ENCODE peak calls at places on chromosomes 1 and 21, in ten cellular contexts. One of them, this sample, is unnamed.

GRCh38 chr1:240258910-240259309 is 167.2 kb downstream of the FMN2 start:
- DNase-seq in upper lobe of right lung: no peak
- DNase-seq in HFF-Myc: peak; percentile 66
- DNase-seq in cardiac muscle cell: no peak
- DNase-seq in neural crest cell: no peak
- DNase-seq in B cell: no peak
- DNase-seq in cardiac fibroblast: peak; percentile 39
- DNase-seq in tibial artery: no peak
- DNase-seq in A549: no peak
- DNase-seq in MM.1S: no peak
- DNase-seq in this sample: no peak

GRCh38 chr1:241569848-241570247 is 37.7 kb downstream of the KMO start:
- DNase-seq in upper lobe of right lung: no peak
- DNase-seq in HFF-Myc: no peak
- DNase-seq in cardiac muscle cell: no peak
- DNase-seq in neural crest cell: no peak
- DNase-seq in B cell: no peak
- DNase-seq in cardiac fibroblast: no peak
- DNase-seq in tibial artery: no peak
- DNase-seq in A549: no peak
- DNase-seq in MM.1S: no peak
- DNase-seq in this sample: no peak

GRCh38 chr1:36083635-36084501 is at the start of gene TEKT2:
- DNase-seq in upper lobe of right lung: peak; percentile 73
- DNase-seq in HFF-Myc: no peak
- DNase-seq in cardiac muscle cell: peak; percentile 82
- DNase-seq in neural crest cell: peak; percentile 68
- DNase-seq in B cell: no peak
- DNase-seq in cardiac fibroblast: peak; percentile 53
- DNase-seq in tibial artery: no peak
- DNase-seq in A549: no peak
- DNase-seq in MM.1S: no peak
- DNase-seq in this sample: peak; percentile 70

GRCh38 chr1:72140222-72140621 is 142.1 kb downstream of the NEGR1 start:
- DNase-seq in upper lobe of right lung: no peak
- DNase-seq in HFF-Myc: no peak
- DNase-seq in cardiac muscle cell: no peak
- DNase-seq in neural crest cell: no peak
- DNase-seq in B cell: no peak
- DNase-seq in cardiac fibroblast: no peak
- DNase-seq in tibial artery: no peak
- DNase-seq in A549: no peak
- DNase-seq in MM.1S: no peak
- DNase-seq in this sample: no peak

GRCh38 chr1:96944743-96945142 is 223.2 kb downstream of the PTBP2 start:
- DNase-seq in upper lobe of right lung: no peak
- DNase-seq in HFF-Myc: no peak
- DNase-seq in cardiac muscle cell: no peak
- DNase-seq in neural crest cell: no peak
- DNase-seq in B cell: no peak
- DNase-seq in cardiac fibroblast: no peak
- DNase-seq in tibial artery: no peak
- DNase-seq in A549: no peak
- DNase-seq in MM.1S: no peak
- DNase-seq in this sample: no peak

GRCh38 chr1:227782226-227782625 is 33.2 kb upstream of the PRSS38 start:
- DNase-seq in upper lobe of right lung: no peak
- DNase-seq in HFF-Myc: no peak
- DNase-seq in cardiac muscle cell: no peak
- DNase-seq in neural crest cell: no peak
- DNase-seq in B cell: peak; percentile 9
- DNase-seq in cardiac fibroblast: no peak
- DNase-seq in tibial artery: no peak
- DNase-seq in A549: no peak
- DNase-seq in MM.1S: no peak
- DNase-seq in this sample: no peak

GRCh38 chr1:81812712-81813111 is 12.0 kb downstream of the ADGRL2 start:
- DNase-seq in upper lobe of right lung: no peak
- DNase-seq in HFF-Myc: no peak
- DNase-seq in cardiac muscle cell: peak; percentile 13
- DNase-seq in neural crest cell: no peak
- DNase-seq in B cell: no peak
- DNase-seq in cardiac fibroblast: peak; percentile 46
- DNase-seq in tibial artery: no peak
- DNase-seq in A549: peak; percentile 34
- DNase-seq in MM.1S: no peak
- DNase-seq in this sample: no peak

GRCh38 chr1:60984066-60984799 is 98.1 kb upstream of the NFIA start:
- DNase-seq in upper lobe of right lung: no peak
- DNase-seq in HFF-Myc: no peak
- DNase-seq in cardiac muscle cell: no peak
- DNase-seq in neural crest cell: no peak
- DNase-seq in B cell: no peak
- DNase-seq in cardiac fibroblast: peak; percentile 83
- DNase-seq in tibial artery: peak; percentile 81
- DNase-seq in A549: no peak
- DNase-seq in MM.1S: no peak
- DNase-seq in this sample: no peak

GRCh38 chr1:119915517-119915916 is 19.2 kb upstream of the ADAM30 start:
- DNase-seq in upper lobe of right lung: no peak
- DNase-seq in HFF-Myc: no peak
- DNase-seq in cardiac muscle cell: no peak
- DNase-seq in neural crest cell: no peak
- DNase-seq in B cell: no peak
- DNase-seq in cardiac fibroblast: no peak
- DNase-seq in tibial artery: no peak
- DNase-seq in A549: no peak
- DNase-seq in MM.1S: no peak
- DNase-seq in this sample: no peak

GRCh38 chr1:236421850-236422516 is 27.9 kb downstream of the EDARADD start:
- DNase-seq in upper lobe of right lung: no peak
- DNase-seq in HFF-Myc: no peak
- DNase-seq in cardiac muscle cell: no peak
- DNase-seq in neural crest cell: no peak
- DNase-seq in B cell: no peak
- DNase-seq in cardiac fibroblast: no peak
- DNase-seq in tibial artery: no peak
- DNase-seq in A549: no peak
- DNase-seq in MM.1S: no peak
- DNase-seq in this sample: no peak

GRCh38 chr1:205576805-205577761 is 54.7 kb downstream of the ELK4 start:
- DNase-seq in upper lobe of right lung: peak; percentile 45
- DNase-seq in HFF-Myc: no peak
- DNase-seq in cardiac muscle cell: no peak
- DNase-seq in neural crest cell: no peak
- DNase-seq in B cell: peak; percentile 18
- DNase-seq in cardiac fibroblast: no peak
- DNase-seq in tibial artery: no peak
- DNase-seq in A549: peak; percentile 15
- DNase-seq in MM.1S: no peak
- DNase-seq in this sample: no peak

GRCh38 chr1:236141447-236142357 is 637 bp upstream of the GPR137B start:
- DNase-seq in upper lobe of right lung: no peak
- DNase-seq in HFF-Myc: no peak
- DNase-seq in cardiac muscle cell: peak; percentile 52
- DNase-seq in neural crest cell: peak; percentile 43
- DNase-seq in B cell: no peak
- DNase-seq in cardiac fibroblast: peak; percentile 53
- DNase-seq in tibial artery: no peak
- DNase-seq in A549: peak; percentile 43
- DNase-seq in MM.1S: no peak
- DNase-seq in this sample: peak; percentile 37

GRCh38 chr1:66712819-66713218 is 39.4 kb upstream of the DYNLT5 start:
- DNase-seq in upper lobe of right lung: no peak
- DNase-seq in HFF-Myc: no peak
- DNase-seq in cardiac muscle cell: no peak
- DNase-seq in neural crest cell: no peak
- DNase-seq in B cell: no peak
- DNase-seq in cardiac fibroblast: no peak
- DNase-seq in tibial artery: no peak
- DNase-seq in A549: no peak
- DNase-seq in MM.1S: no peak
- DNase-seq in this sample: no peak

GRCh38 chr1:66711420-66711819 is 40.8 kb upstream of the DYNLT5 start:
- DNase-seq in upper lobe of right lung: no peak
- DNase-seq in HFF-Myc: peak; percentile 5
- DNase-seq in cardiac muscle cell: no peak
- DNase-seq in neural crest cell: no peak
- DNase-seq in B cell: no peak
- DNase-seq in cardiac fibroblast: peak; percentile 35
- DNase-seq in tibial artery: no peak
- DNase-seq in A549: peak; percentile 3
- DNase-seq in MM.1S: no peak
- DNase-seq in this sample: no peak
- TF ChIP-seq CTCF in upper lobe of right lung: no peak
- TF ChIP-seq CTCF in HFF-Myc: peak; percentile 19
- TF ChIP-seq CTCF in cardiac muscle cell: peak; percentile 32
- TF ChIP-seq CTCF in neural crest cell: no peak
- TF ChIP-seq CTCF in B cell: no peak
- TF ChIP-seq CTCF in cardiac fibroblast: peak; percentile 34
- TF ChIP-seq CTCF in tibial artery: peak; percentile 31
- TF ChIP-seq CTCF in A549: peak; percentile 7
- TF ChIP-seq CTCF in MM.1S: peak; percentile 14
- TF ChIP-seq CTCF in this sample: no peak

DNA sequence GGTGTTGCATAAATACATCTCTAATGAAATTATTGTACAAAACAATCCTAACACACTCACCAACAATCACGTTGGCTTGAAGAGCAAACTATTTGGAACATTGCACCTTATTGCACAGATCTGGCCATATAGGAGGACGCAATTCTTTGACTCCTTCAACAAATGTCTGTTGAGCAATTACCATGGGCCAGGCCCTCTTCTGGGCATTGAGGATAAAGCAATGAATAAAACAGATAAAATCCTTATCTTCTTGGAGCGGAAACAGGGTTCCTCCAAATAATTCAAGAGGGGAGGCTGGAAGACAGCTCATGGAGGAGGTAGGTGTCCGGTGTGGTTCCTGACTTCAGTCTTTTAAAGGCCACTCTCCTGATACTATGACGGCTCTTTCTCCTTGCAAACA is 43.3 kb downstream of the PAX7 start:
- DNase-seq in upper lobe of right lung: no peak
- DNase-seq in HFF-Myc: no peak
- DNase-seq in cardiac muscle cell: no peak
- DNase-seq in neural crest cell: no peak
- DNase-seq in B cell: no peak
- DNase-seq in cardiac fibroblast: no peak
- DNase-seq in tibial artery: no peak
- DNase-seq in A549: peak; percentile 33
- DNase-seq in MM.1S: no peak
- DNase-seq in this sample: no peak
- TF ChIP-seq CTCF in upper lobe of right lung: no peak
- TF ChIP-seq CTCF in HFF-Myc: no peak
- TF ChIP-seq CTCF in cardiac muscle cell: no peak
- TF ChIP-seq CTCF in neural crest cell: peak; percentile 33
- TF ChIP-seq CTCF in B cell: no peak
- TF ChIP-seq CTCF in cardiac fibroblast: no peak
- TF ChIP-seq CTCF in tibial artery: no peak
- TF ChIP-seq CTCF in A549: peak; percentile 35
- TF ChIP-seq CTCF in MM.1S: no peak
- TF ChIP-seq CTCF in this sample: no peak

GRCh38 chr21:45257673-45258341 is 29.9 kb downstream of the POFUT2 start:
- DNase-seq in upper lobe of right lung: no peak
- DNase-seq in HFF-Myc: no peak
- DNase-seq in cardiac muscle cell: no peak
- DNase-seq in neural crest cell: no peak
- DNase-seq in B cell: no peak
- DNase-seq in cardiac fibroblast: no peak
- DNase-seq in tibial artery: peak; percentile 12
- DNase-seq in A549: no peak
- DNase-seq in MM.1S: no peak
- DNase-seq in this sample: peak; percentile 28
- TF ChIP-seq CTCF in upper lobe of right lung: no peak
- TF ChIP-seq CTCF in HFF-Myc: no peak
- TF ChIP-seq CTCF in cardiac muscle cell: no peak
- TF ChIP-seq CTCF in neural crest cell: no peak
- TF ChIP-seq CTCF in B cell: no peak
- TF ChIP-seq CTCF in cardiac fibroblast: no peak
- TF ChIP-seq CTCF in tibial artery: no peak
- TF ChIP-seq CTCF in A549: no peak
- TF ChIP-seq CTCF in MM.1S: no peak
- TF ChIP-seq CTCF in this sample: no peak

GRCh38 chr1:160834945-160835565 is 27.6 kb downstream of the CD244 start:
- DNase-seq in upper lobe of right lung: no peak
- DNase-seq in HFF-Myc: no peak
- DNase-seq in cardiac muscle cell: peak; percentile 79
- DNase-seq in neural crest cell: peak; percentile 42
- DNase-seq in B cell: no peak
- DNase-seq in cardiac fibroblast: peak; percentile 54
- DNase-seq in tibial artery: no peak
- DNase-seq in A549: peak; percentile 68
- DNase-seq in MM.1S: peak; percentile 59
- DNase-seq in this sample: peak; percentile 36
- TF ChIP-seq CTCF in upper lobe of right lung: peak; percentile 68
- TF ChIP-seq CTCF in HFF-Myc: peak; percentile 47
- TF ChIP-seq CTCF in cardiac muscle cell: peak; percentile 60
- TF ChIP-seq CTCF in neural crest cell: peak; percentile 76
- TF ChIP-seq CTCF in B cell: peak; percentile 52
- TF ChIP-seq CTCF in cardiac fibroblast: peak; percentile 25
- TF ChIP-seq CTCF in tibial artery: peak; percentile 34
- TF ChIP-seq CTCF in A549: peak; percentile 92
- TF ChIP-seq CTCF in MM.1S: peak; percentile 85
- TF ChIP-seq CTCF in this sample: peak; percentile 52

GRCh38 chr1:24535021-24535424 is 20.9 kb upstream of the NCMAP start:
- DNase-seq in upper lobe of right lung: no peak
- DNase-seq in HFF-Myc: no peak
- DNase-seq in cardiac muscle cell: no peak
- DNase-seq in neural crest cell: no peak
- DNase-seq in B cell: peak; percentile 81
- DNase-seq in cardiac fibroblast: no peak
- DNase-seq in tibial artery: no peak
- DNase-seq in A549: no peak
- DNase-seq in MM.1S: peak; percentile 88
- DNase-seq in this sample: peak; percentile 63
- TF ChIP-seq CTCF in upper lobe of right lung: no peak
- TF ChIP-seq CTCF in HFF-Myc: no peak
- TF ChIP-seq CTCF in cardiac muscle cell: no peak
- TF ChIP-seq CTCF in neural crest cell: no peak
- TF ChIP-seq CTCF in B cell: peak; percentile 44
- TF ChIP-seq CTCF in cardiac fibroblast: no peak
- TF ChIP-seq CTCF in tibial artery: no peak
- TF ChIP-seq CTCF in A549: no peak
- TF ChIP-seq CTCF in MM.1S: peak; percentile 9
- TF ChIP-seq CTCF in this sample: no peak

This sample was measured in GM20000.